ENCODE peak calls at places on chromosomes 7 and 10, in ten cellular contexts. L is activated naive CD4-positive, alpha-beta T cell treated with anti-CD3 and anti-CD28 coated beads for 36 hours; T is stimulated activated CD4-positive, alpha-beta T cell treated with anti-CD3 and anti-CD28 coated beads, Interleukin-1b, Interleukin-23, amount 100 ng/mL, for 4 hours; O is CD8-positive, alpha-beta memory T cell; X is activated CD4-positive, CD25-positive, alpha-beta regulatory T cell; E is RPMI7951; Z is kidney glomerular epithelial cell; W is suprapubic skin; B is stimulated activated CD8-positive, alpha-beta memory T cell treated with anti-CD3 and anti-CD28 coated beads, Interleukin-2, amount 100 ng/mL, for 48 hours; C is activated CD4-positive, alpha-beta T cell treated with anti-CD3 and anti-CD28 coated beads, Interleukin-2, amount 50 U/mL, for 1 hour. U is an unnamed sample.
A peak's percentile ranks its signal among the peaks of the same experiment; 100 is the strongest.

GRCh38 chr7:86295526-86295925 is 348.2 kb upstream of the GRM3 start:
- DNase-seq in L (no peak), O (no peak), T (no peak), E (no peak), W (no peak), X (no peak), C (no peak), Z (no peak), B (no peak), U (no peak)

GRCh38 chr10:59536151-59536550 is 173.5 kb downstream of the SLC16A9 start:
- DNase-seq in T (no peak), L (no peak), O (no peak), Z (peak; percentile 53), W (no peak), C (no peak), X (no peak), B (no peak), E (peak; percentile 88), U (peak; percentile 16)

GRCh38 chr10:60704480-60704879 is 73.8 kb upstream of the CDK1 start:
- DNase-seq in X (no peak), L (no peak), W (no peak), E (no peak), O (no peak), Z (no peak), C (no peak), B (no peak), T (no peak), U (no peak)

GRCh38 chr7:116347151-116347832 is 137.0 kb downstream of the TES start:
- DNase-seq in L (no peak), W (no peak), E (no peak), X (no peak), T (no peak), C (no peak), Z (no peak), O (no peak), B (no peak), U (no peak)

GRCh38 chr10:69479241-69479730 is 28.0 kb downstream of the TSPAN15 start:
- DNase-seq in B (no peak), W (no peak), L (no peak), O (no peak), Z (no peak), C (no peak), E (peak; percentile 57), T (no peak), X (no peak), U (no peak)

GRCh38 chr10:69957516-69958231 is 95.0 kb upstream of the MACROH2A2 start:
- DNase-seq in E (no peak), T (no peak), Z (no peak), X (no peak), O (no peak), W (peak; percentile 53), C (no peak), B (no peak), L (no peak), U (no peak)

GRCh38 chr7:16023046-16023445 is 336.6 kb upstream of the MEOX2 start:
- DNase-seq in B (no peak), W (no peak), X (no peak), Z (no peak), E (no peak), T (no peak), O (no peak), C (no peak), L (no peak), U (no peak)

GRCh38 chr10:3493621-3494020 is 291.4 kb downstream of the KLF6 start:
- DNase-seq in X (no peak), T (no peak), W (no peak), B (no peak), Z (no peak), E (peak; percentile 38), O (no peak), L (no peak), C (no peak), U (no peak)

GRCh38 chr10:113712755-113713154 is 33.0 kb downstream of the CASP7 start:
- DNase-seq in O (no peak), W (no peak), T (no peak), X (no peak), B (no peak), Z (no peak), C (no peak), E (no peak), L (no peak), U (no peak)

GRCh38 chr10:98433881-98434732 is 12.6 kb downstream of the HPS1 start:
- DNase-seq in T (no peak), X (no peak), W (no peak), L (no peak), O (no peak), E (peak; percentile 69), C (no peak), Z (peak; percentile 61), B (no peak), U (peak; percentile 82)

GRCh38 chr7:51314041-51314440 is 2.6 kb downstream of the COBL start:
- DNase-seq in T (no peak), C (no peak), B (no peak), Z (no peak), X (no peak), L (no peak), O (no peak), E (no peak), W (no peak), U (no peak)

GRCh38 chr10:27770181-27770580 is 24.6 kb upstream of the MKX start:
- DNase-seq in X (no peak), O (no peak), E (no peak), B (no peak), C (no peak), T (no peak), Z (no peak), W (no peak), L (no peak), U (no peak)

GRCh38 chr7:16462618-16463017 is 2.9 kb downstream of the SOSTDC1 start:
- DNase-seq in E (no peak), O (no peak), W (no peak), Z (no peak), B (no peak), C (no peak), L (no peak), T (no peak), X (no peak), U (no peak)

GRCh38 chr7:151987748-151988529 is 31.7 kb downstream of the GALNTL5 start:
- DNase-seq in C (no peak), O (no peak), W (no peak), B (no peak), E (no peak), L (no peak), T (no peak), X (no peak), Z (no peak), U (peak; percentile 33)

GRCh38 chr7:18940577-18941134 is 176.8 kb downstream of the TWIST1 start:
- DNase-seq in X (no peak), B (no peak), Z (no peak), C (no peak), T (no peak), L (no peak), E (no peak), O (no peak), W (no peak), U (no peak)

GRCh38 chr7:42090806-42091205 is 146.2 kb downstream of the GLI3 start:
- DNase-seq in W (no peak), C (no peak), L (no peak), T (no peak), X (no peak), O (no peak), Z (no peak), E (no peak), B (no peak), U (no peak)

GRCh38 chr7:136272934-136273333 is 295.8 kb upstream of the MTPN start:
- DNase-seq in T (no peak), L (no peak), B (no peak), X (no peak), O (no peak), W (no peak), C (no peak), Z (no peak), E (no peak), U (no peak)

GRCh38 chr10:59793924-59794323 is 40.7 kb upstream of the MRLN start:
- DNase-seq in Z (peak; percentile 83), W (no peak), X (no peak), C (no peak), B (no peak), O (no peak), T (no peak), L (no peak), E (no peak), U (no peak)

GRCh38 chr10:124693801-124694416 is 50.3 kb downstream of the FAM53B start:
- DNase-seq in Z (no peak), C (no peak), O (no peak), X (peak; percentile 21), T (no peak), B (no peak), L (peak; percentile 55), W (no peak), E (no peak), U (no peak)

GRCh38 chr7:81638216-81638615 is 131.6 kb downstream of the HGF start:
- DNase-seq in L (no peak), O (no peak), E (peak; percentile 24), B (no peak), C (no peak), T (no peak), X (no peak), W (no peak), Z (no peak), U (no peak)

GRCh38 chr10:133608855-133609254 is 17.7 kb downstream of the FRG2B start:
- DNase-seq in Z (peak; percentile 37), T (no peak), L (no peak), C (no peak), O (no peak), E (peak; percentile 13), B (no peak), X (no peak), W (no peak), U (peak; percentile 27)

GRCh38 chr7:4612237-4612636 is 69.9 kb upstream of the FOXK1 start:
- DNase-seq in O (no peak), T (no peak), L (no peak), E (no peak), Z (no peak), B (no peak), W (peak; percentile 53), C (no peak), X (no peak), U (no peak)

GRCh38 chr10:123143162-123143824 is 4.6 kb upstream of the HMX2 start:
- DNase-seq in W (no peak), T (no peak), O (no peak), Z (no peak), X (no peak), B (no peak), E (no peak), C (no peak), L (no peak), U (no peak)

GRCh38 chr10:91164520-91165065 is 55.9 kb upstream of the PCGF5 start:
- DNase-seq in X (no peak), T (no peak), W (no peak), Z (no peak), O (no peak), C (no peak), E (no peak), B (no peak), L (no peak), U (no peak)

GRCh38 chr7:66669088-66669487 is 40.4 kb downstream of the KCTD7 start:
- DNase-seq in C (no peak), X (no peak), B (no peak), E (no peak), T (no peak), Z (no peak), W (no peak), L (no peak), O (no peak), U (no peak)

U was measured in RCC 7860.